ENCODE peak calls at places on chromosomes 5 and 9, in eight cellular contexts. B is GM20000, J is activated gamma-delta T cell treated with Interleukin-2 at 50 U/mL for 16 hours, O is IMR-90, H is AG20443, L is GM12891, R is Ammon's horn, X is WERI-Rb-1. K is an unnamed sample.

GRCh38 chr9:110303136-110303535 is 34.5 kb downstream of the TXNDC8 start:
- DNase-seq in B (no peak), J (no peak), O (peak; percentile 54), H (peak; percentile 45), L (no peak), R (no peak), X (no peak), K (peak; percentile 78)

GRCh38 chr5:1887400-1888360 is 5.0 kb upstream of the IRX4 start:
- DNase-seq in B (no peak), J (no peak), O (no peak), H (no peak), L (no peak), R (no peak), X (no peak), K (no peak)

GRCh38 chr5:4758550-4758949 is 381.6 kb upstream of the ADAMTS16 start:
- DNase-seq in B (no peak), J (no peak), O (no peak), H (no peak), L (no peak), R (no peak), X (no peak), K (no peak)

GRCh38 chr9:29211681-29212589 is 1638.7 kb upstream of the C9orf72 start:
- DNase-seq in B (peak; percentile 88), J (no peak), O (no peak), H (peak; percentile 78), L (peak; percentile 62), R (peak; percentile 50), X (peak; percentile 70), K (peak; percentile 39)

GRCh38 chr5:113806250-113806649 is 292.8 kb downstream of the YTHDC2 start:
- DNase-seq in B (no peak), J (no peak), O (peak; percentile 34), H (peak; percentile 24), L (no peak), R (peak; percentile 43), X (no peak), K (peak; percentile 43)

GRCh38 chr9:136147890-136148714 is 29.4 kb upstream of the TMEM250 start:
- DNase-seq in B (no peak), J (no peak), O (no peak), H (no peak), L (no peak), R (no peak), X (peak; percentile 87), K (no peak)

GRCh38 chr5:136182618-136183017 is 10.3 kb downstream of the SMIM32 start:
- DNase-seq in B (no peak), J (no peak), O (peak; percentile 47), H (no peak), L (no peak), R (no peak), X (no peak), K (peak; percentile 40)

GRCh38 chr5:109102291-109102690 is 307.5 kb downstream of the PJA2 start:
- DNase-seq in B (no peak), J (no peak), O (no peak), H (peak; percentile 7), L (no peak), R (no peak), X (no peak), K (no peak)

GRCh38 chr9:135771401-135772051 is 69.5 kb downstream of the KCNT1 start:
- DNase-seq in B (no peak), J (no peak), O (no peak), H (no peak), L (no peak), R (no peak), X (no peak), K (no peak)

GRCh38 chr5:100776244-100776643 is 126.8 kb downstream of the ST8SIA4 start:
- DNase-seq in B (no peak), J (no peak), O (peak; percentile 10), H (no peak), L (no peak), R (no peak), X (no peak), K (peak; percentile 17)

GRCh38 chr9:130347036-130347435 is 81.5 kb downstream of the HMCN2 start:
- DNase-seq in B (no peak), J (no peak), O (no peak), H (no peak), L (no peak), R (no peak), X (no peak), K (no peak)

GRCh38 chr5:135864503-135865443 is 30.3 kb downstream of the SLC25A48 start:
- DNase-seq in B (no peak), J (no peak), O (no peak), H (no peak), L (no peak), R (no peak), X (no peak), K (no peak)

GRCh38 chr5:38601843-38602424 is 45.5 kb upstream of the LIFR start:
- DNase-seq in B (no peak), J (no peak), O (peak; percentile 79), H (peak; percentile 20), L (no peak), R (no peak), X (no peak), K (peak; percentile 36)

GRCh38 chr5:179819296-179820126 is 1.2 kb upstream of the SQSTM1 start:
- DNase-seq in B (peak; percentile 72), J (peak; percentile 34), O (peak; percentile 77), H (peak; percentile 59), L (no peak), R (peak; percentile 71), X (peak; percentile 47), K (peak; percentile 82)

GRCh38 chr5:67160985-67161384 is 35.6 kb downstream of the CD180 start:
- DNase-seq in B (no peak), J (peak; percentile 33), O (peak; percentile 57), H (peak; percentile 90), L (no peak), R (no peak), X (no peak), K (peak; percentile 60)

GRCh38 chr5:9557696-9558095 is 11.8 kb upstream of the SEMA5A start:
- DNase-seq in B (no peak), J (no peak), O (peak; percentile 82), H (no peak), L (no peak), R (no peak), X (no peak), K (peak; percentile 26)

GRCh38 chr9:108184941-108185340 is 670.8 kb downstream of the ACTL7B start:
- DNase-seq in B (no peak), J (no peak), O (peak; percentile 34), H (peak; percentile 72), L (no peak), R (no peak), X (no peak), K (peak; percentile 59)

GRCh38 chr9:111348821-111349271 is 18.8 kb upstream of the OR2K2 start:
- DNase-seq in B (no peak), J (no peak), O (peak; percentile 35), H (no peak), L (no peak), R (no peak), X (no peak), K (peak; percentile 16)

GRCh38 chr9:79255681-79256080 is 316.1 kb upstream of the TLE4 start:
- DNase-seq in B (no peak), J (no peak), O (no peak), H (no peak), L (no peak), R (no peak), X (peak; percentile 10), K (no peak)

GRCh38 chr9:426976-427375 is 212.3 kb downstream of the DOCK8 start:
- DNase-seq in B (no peak), J (no peak), O (no peak), H (no peak), L (no peak), R (no peak), X (no peak), K (no peak)

GRCh38 chr5:151153766-151154272 is 3.8 kb downstream of the ANXA6 start:
- DNase-seq in B (peak; percentile 48), J (no peak), O (no peak), H (no peak), L (no peak), R (no peak), X (no peak), K (no peak)

GRCh38 chr5:135053278-135053677 is 19.2 kb upstream of the PITX1 start:
- DNase-seq in B (peak; percentile 84), J (no peak), O (no peak), H (no peak), L (peak; percentile 71), R (no peak), X (no peak), K (no peak)

GRCh38 chr9:7042124-7042523 is 284.4 kb downstream of the KDM4C start:
- DNase-seq in B (no peak), J (no peak), O (peak; percentile 12), H (no peak), L (no peak), R (no peak), X (no peak), K (no peak)

GRCh38 chr9:90162819-90163218 is 479.8 kb downstream of the DIRAS2 start:
- DNase-seq in B (no peak), J (no peak), O (no peak), H (no peak), L (no peak), R (no peak), X (no peak), K (no peak)

GRCh38 chr9:134537891-134538520 is 103.6 kb upstream of the COL5A1 start:
- DNase-seq in B (no peak), J (no peak), O (no peak), H (peak; percentile 75), L (no peak), R (no peak), X (no peak), K (no peak)

GRCh38 chr9:111263116-111263515 is 66.9 kb downstream of the OR2K2 start:
- DNase-seq in B (no peak), J (no peak), O (no peak), H (no peak), L (no peak), R (no peak), X (no peak), K (no peak)

GRCh38 chr9:125126019-125126746 is 17.1 kb downstream of the SCAI start:
- DNase-seq in B (peak; percentile 70), J (peak; percentile 82), O (peak; percentile 100), H (peak; percentile 94), L (peak; percentile 47), R (peak; percentile 92), X (no peak), K (peak; percentile 98)

GRCh38 chr5:127916875-127917573 is 166.5 kb upstream of the SLC12A2 start:
- DNase-seq in B (no peak), J (no peak), O (no peak), H (no peak), L (no peak), R (no peak), X (no peak), K (no peak)

GRCh38 chr9:121620777-121621437 is 30.5 kb upstream of the DAB2IP start:
- DNase-seq in B (peak; percentile 48), J (no peak), O (no peak), H (peak; percentile 51), L (peak; percentile 57), R (no peak), X (peak; percentile 79), K (peak; percentile 33)

GRCh38 chr9:110214090-110214489 is 6.1 kb upstream of the C9orf152 start:
- DNase-seq in B (no peak), J (no peak), O (peak; percentile 30), H (peak; percentile 41), L (no peak), R (no peak), X (no peak), K (no peak)

GRCh38 chr9:109934499-109935214 is 154.7 kb downstream of the PALM2AKAP2 start:
- DNase-seq in B (no peak), J (no peak), O (peak; percentile 85), H (no peak), L (no peak), R (no peak), X (no peak), K (peak; percentile 53)

GRCh38 chr9:81410201-81410600 is 279.1 kb downstream of the TLE1 start:
- DNase-seq in B (no peak), J (no peak), O (peak; percentile 91), H (peak; percentile 51), L (no peak), R (no peak), X (peak; percentile 27), K (peak; percentile 42)

GRCh38 chr5:144207875-144208444 is 37.3 kb downstream of the KCTD16 start:
- DNase-seq in B (no peak), J (no peak), O (no peak), H (no peak), L (no peak), R (peak; percentile 39), X (no peak), K (no peak)

GRCh38 chr5:88743231-88743879 is 139.6 kb downstream of the MEF2C start:
- DNase-seq in B (no peak), J (no peak), O (peak; percentile 20), H (no peak), L (no peak), R (no peak), X (no peak), K (peak; percentile 30)